ENCODE peak calls at places on chromosomes 4 and X, in seven cellular contexts. A is amniotic stem cell; O is NCI-H1436; B is activated T-helper 1 cell treated with anti-CD3 and anti-CD28 coated beads, Interleukin-2, amount 50 U/mL, for 16 hours; D is activated CD4-positive, alpha-beta T cell treated with anti-CD3 and anti-CD28 coated beads for 36 hours; R is aorta; T is Right ventricle myocardium inferior. Z is an unnamed sample.
A peak's percentile ranks its signal among the peaks of the same experiment; 100 is the strongest.

GRCh38 chrX:258291-259040 is 22.7 kb upstream of the PLCXD1 start:
- DNase-seq in T (no peak), O (no peak), R (peak; percentile 38), B (no peak), A (no peak), D (no peak), Z (no peak)

GRCh38 chr4:183213996-183214395 is 106.1 kb downstream of the CLDN22 start:
- DNase-seq in D (no peak), R (no peak), T (no peak), B (no peak), O (no peak), A (no peak), Z (no peak)

GRCh38 chrX:142860944-142861343 is 164.8 kb upstream of the SPANXN4 start:
- DNase-seq in O (no peak), A (no peak), R (no peak), B (no peak), D (no peak), T (no peak), Z (no peak)

GRCh38 chr4:62457356-62457755 is 1257.2 kb downstream of the ADGRL3 start:
- DNase-seq in B (no peak), A (no peak), O (no peak), D (no peak), T (no peak), R (no peak), Z (no peak)

GRCh38 chr4:98284640-98285046 is 23.5 kb downstream of the RAP1GDS1 start:
- DNase-seq in R (no peak), D (peak; percentile 22), O (no peak), A (no peak), T (no peak), B (no peak), Z (no peak)

GRCh38 chr4:154577324-154577723 is 13.2 kb downstream of the FGA start:
- DNase-seq in R (no peak), O (no peak), A (no peak), B (no peak), T (no peak), D (no peak), Z (no peak)

GRCh38 chr4:4711902-4712301 is 147.6 kb upstream of the MSX1 start:
- DNase-seq in T (no peak), A (no peak), O (no peak), R (no peak), D (no peak), B (no peak), Z (no peak)

GRCh38 chr4:180664766-180665368 is 1578.3 kb upstream of the TENM3 start:
- DNase-seq in A (peak; percentile 73), D (peak; percentile 72), R (no peak), T (no peak), O (peak; percentile 39), B (no peak), Z (peak; percentile 62)

GRCh38 chr4:10108818-10109783 is 7.5 kb downstream of the WDR1 start:
- DNase-seq in B (no peak), R (no peak), A (no peak), O (no peak), D (peak; percentile 72), T (peak; percentile 59), Z (no peak)

GRCh38 chr4:188002346-188002745 is 6.8 kb downstream of the ZFP42 start:
- DNase-seq in T (no peak), B (no peak), A (no peak), O (no peak), R (no peak), D (no peak), Z (no peak)

GRCh38 chrX:48083212-48083611 is 11.8 kb upstream of the ZNF630 start:
- DNase-seq in D (peak; percentile 60), B (no peak), O (peak; percentile 32), R (no peak), A (no peak), T (no peak), Z (no peak)

GRCh38 chrX:23844502-23845138 is 61.6 kb downstream of the SAT1 start:
- DNase-seq in R (no peak), T (no peak), O (no peak), A (no peak), D (no peak), B (no peak), Z (no peak)

GRCh38 chr4:36399762-36400353 is 118.4 kb downstream of the DTHD1 start:
- DNase-seq in O (no peak), D (peak; percentile 69), A (no peak), R (no peak), B (peak; percentile 9), T (no peak), Z (no peak)

GRCh38 chr4:4821577-4821976 is 37.9 kb upstream of the MSX1 start:
- DNase-seq in O (no peak), B (no peak), A (no peak), R (no peak), T (no peak), D (no peak), Z (no peak)

GRCh38 chrX:7828594-7828993 is 14.4 kb upstream of the VCX start:
- DNase-seq in B (no peak), T (no peak), R (no peak), A (no peak), D (no peak), O (no peak), Z (no peak)